ENCODE peak calls at places on chromosome 3, in eight cellular contexts. One of them, this sample, is unnamed.

GRCh38 chr3:71069797-71070196 is 513.7 kb downstream of the FOXP1 start:
- DNase-seq in upper lobe of left lung: no peak
- DNase-seq in stomach: peak; percentile 53
- DNase-seq in Panc1: no peak
- DNase-seq in heart left ventricle: peak; percentile 56
- DNase-seq in sigmoid colon: peak; percentile 76
- DNase-seq in pancreas: peak; percentile 41
- DNase-seq in left ventricle myocardium inferior: peak; percentile 51
- DNase-seq in this sample: no peak

GRCh38 chr3:14915636-14916222 is 31.7 kb upstream of the NR2C2 start:
- DNase-seq in Panc1: no peak
- DNase-seq in heart left ventricle: no peak
- DNase-seq in sigmoid colon: no peak
- DNase-seq in left ventricle myocardium inferior: no peak
- DNase-seq in upper lobe of left lung: no peak
- DNase-seq in stomach: peak; percentile 1
- DNase-seq in pancreas: no peak
- DNase-seq in this sample: no peak

GRCh38 chr3:188656196-188656982 is 502.4 kb downstream of the LPP start:
- DNase-seq in stomach: no peak
- DNase-seq in pancreas: no peak
- DNase-seq in left ventricle myocardium inferior: no peak
- DNase-seq in upper lobe of left lung: no peak
- DNase-seq in Panc1: no peak
- DNase-seq in heart left ventricle: no peak
- DNase-seq in sigmoid colon: no peak
- DNase-seq in this sample: peak; percentile 64

GRCh38 chr3:58168498-58168897 is 42.3 kb downstream of the DNASE1L3 start:
- DNase-seq in Panc1: no peak
- DNase-seq in stomach: no peak
- DNase-seq in pancreas: no peak
- DNase-seq in left ventricle myocardium inferior: no peak
- DNase-seq in sigmoid colon: no peak
- DNase-seq in heart left ventricle: no peak
- DNase-seq in upper lobe of left lung: no peak
- DNase-seq in this sample: no peak

GRCh38 chr3:188697127-188697526 is 474.6 kb upstream of the TPRG1 start:
- DNase-seq in heart left ventricle: no peak
- DNase-seq in left ventricle myocardium inferior: no peak
- DNase-seq in upper lobe of left lung: no peak
- DNase-seq in pancreas: no peak
- DNase-seq in Panc1: no peak
- DNase-seq in sigmoid colon: no peak
- DNase-seq in stomach: no peak
- DNase-seq in this sample: no peak

GRCh38 chr3:162136136-162136535 is 639.5 kb downstream of the OTOL1 start:
- DNase-seq in Panc1: no peak
- DNase-seq in heart left ventricle: peak; percentile 28
- DNase-seq in upper lobe of left lung: no peak
- DNase-seq in sigmoid colon: no peak
- DNase-seq in pancreas: no peak
- DNase-seq in stomach: no peak
- DNase-seq in left ventricle myocardium inferior: peak; percentile 33
- DNase-seq in this sample: no peak

GRCh38 chr3:1499694-1500093 is 406.9 kb downstream of the CNTN6 start:
- DNase-seq in upper lobe of left lung: no peak
- DNase-seq in stomach: no peak
- DNase-seq in Panc1: no peak
- DNase-seq in pancreas: no peak
- DNase-seq in heart left ventricle: no peak
- DNase-seq in left ventricle myocardium inferior: no peak
- DNase-seq in sigmoid colon: no peak
- DNase-seq in this sample: no peak

GRCh38 chr3:9398715-9399708 is 1.6 kb downstream of the SETD5 start:
- DNase-seq in upper lobe of left lung: no peak
- DNase-seq in pancreas: no peak
- DNase-seq in left ventricle myocardium inferior: no peak
- DNase-seq in stomach: no peak
- DNase-seq in heart left ventricle: no peak
- DNase-seq in sigmoid colon: no peak
- DNase-seq in Panc1: no peak
- DNase-seq in this sample: no peak

GRCh38 chr3:85571835-85572234 is 613.0 kb downstream of the CADM2 start:
- DNase-seq in Panc1: no peak
- DNase-seq in left ventricle myocardium inferior: no peak
- DNase-seq in sigmoid colon: no peak
- DNase-seq in heart left ventricle: no peak
- DNase-seq in pancreas: no peak
- DNase-seq in upper lobe of left lung: no peak
- DNase-seq in stomach: no peak
- DNase-seq in this sample: no peak

GRCh38 chr3:57974796-57975388 is 33.3 kb upstream of the FLNB start:
- DNase-seq in left ventricle myocardium inferior: no peak
- DNase-seq in stomach: no peak
- DNase-seq in Panc1: peak; percentile 82
- DNase-seq in upper lobe of left lung: no peak
- DNase-seq in sigmoid colon: no peak
- DNase-seq in pancreas: no peak
- DNase-seq in heart left ventricle: no peak
- DNase-seq in this sample: no peak

GRCh38 chr3:99971761-99972160 is 142.5 kb downstream of the FILIP1L start:
- DNase-seq in stomach: no peak
- DNase-seq in upper lobe of left lung: no peak
- DNase-seq in pancreas: no peak
- DNase-seq in Panc1: no peak
- DNase-seq in heart left ventricle: no peak
- DNase-seq in left ventricle myocardium inferior: no peak
- DNase-seq in sigmoid colon: no peak
- DNase-seq in this sample: no peak

GRCh38 chr3:134201201-134202130 is 49.2 kb downstream of the RYK start:
- DNase-seq in left ventricle myocardium inferior: no peak
- DNase-seq in pancreas: no peak
- DNase-seq in Panc1: no peak
- DNase-seq in upper lobe of left lung: no peak
- DNase-seq in heart left ventricle: no peak
- DNase-seq in stomach: no peak
- DNase-seq in sigmoid colon: no peak
- DNase-seq in this sample: no peak

GRCh38 chr3:32056559-32057290 is 49.7 kb upstream of the GPD1L start:
- DNase-seq in Panc1: no peak
- DNase-seq in pancreas: no peak
- DNase-seq in sigmoid colon: no peak
- DNase-seq in stomach: no peak
- DNase-seq in left ventricle myocardium inferior: no peak
- DNase-seq in upper lobe of left lung: no peak
- DNase-seq in heart left ventricle: no peak
- DNase-seq in this sample: peak; percentile 2

GRCh38 chr3:40124918-40125317 is 184.6 kb upstream of the EIF1B start:
- DNase-seq in heart left ventricle: no peak
- DNase-seq in left ventricle myocardium inferior: no peak
- DNase-seq in upper lobe of left lung: no peak
- DNase-seq in Panc1: no peak
- DNase-seq in pancreas: no peak
- DNase-seq in sigmoid colon: no peak
- DNase-seq in stomach: no peak
- DNase-seq in this sample: no peak

GRCh38 chr3:165193392-165194268 is 2.6 kb downstream of the SLITRK3 start:
- DNase-seq in pancreas: no peak
- DNase-seq in upper lobe of left lung: no peak
- DNase-seq in Panc1: no peak
- DNase-seq in sigmoid colon: no peak
- DNase-seq in left ventricle myocardium inferior: no peak
- DNase-seq in stomach: no peak
- DNase-seq in heart left ventricle: no peak
- DNase-seq in this sample: no peak

GRCh38 chr3:28791713-28792255 is 443.2 kb upstream of the AZI2 start:
- DNase-seq in Panc1: no peak
- DNase-seq in pancreas: no peak
- DNase-seq in left ventricle myocardium inferior: no peak
- DNase-seq in heart left ventricle: no peak
- DNase-seq in upper lobe of left lung: no peak
- DNase-seq in sigmoid colon: no peak
- DNase-seq in stomach: no peak
- DNase-seq in this sample: no peak

GRCh38 chr3:90184861-90185260 is 1077.4 kb downstream of the EPHA3 start:
- DNase-seq in sigmoid colon: no peak
- DNase-seq in upper lobe of left lung: no peak
- DNase-seq in left ventricle myocardium inferior: no peak
- DNase-seq in stomach: no peak
- DNase-seq in pancreas: no peak
- DNase-seq in heart left ventricle: no peak
- DNase-seq in Panc1: no peak
- DNase-seq in this sample: no peak

GRCh38 chr3:11195721-11196332 is 41.5 kb downstream of the HRH1 start:
- DNase-seq in sigmoid colon: no peak
- DNase-seq in Panc1: no peak
- DNase-seq in pancreas: no peak
- DNase-seq in stomach: no peak
- DNase-seq in heart left ventricle: no peak
- DNase-seq in left ventricle myocardium inferior: no peak
- DNase-seq in upper lobe of left lung: no peak
- DNase-seq in this sample: peak; percentile 63

GRCh38 chr3:123386477-123387040 is 62.3 kb downstream of the ADCY5 start:
- DNase-seq in Panc1: no peak
- DNase-seq in heart left ventricle: no peak
- DNase-seq in left ventricle myocardium inferior: no peak
- DNase-seq in sigmoid colon: peak; percentile 61
- DNase-seq in upper lobe of left lung: no peak
- DNase-seq in pancreas: no peak
- DNase-seq in stomach: no peak
- DNase-seq in this sample: no peak

DNA sequence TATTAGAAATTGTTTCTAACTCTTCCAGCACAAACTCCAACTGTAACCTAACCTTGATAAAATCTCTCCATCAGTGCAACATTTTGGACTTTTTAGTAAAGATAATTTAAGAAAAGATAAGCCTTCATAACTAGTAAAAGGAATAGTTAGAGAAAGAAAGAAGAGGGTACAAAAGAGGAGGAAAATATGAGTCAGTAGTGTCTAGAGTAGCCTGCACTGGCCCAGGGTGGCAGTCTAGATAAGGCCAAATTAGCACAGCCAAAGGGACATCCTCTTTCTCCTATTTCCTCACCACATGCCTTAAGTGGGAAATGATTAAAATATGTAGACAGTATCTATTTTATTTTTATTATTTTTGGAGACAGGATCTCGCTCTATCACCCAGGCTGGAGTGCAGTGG is 3.7 kb downstream of the PROS1 start:
- DNase-seq in Panc1: no peak
- DNase-seq in heart left ventricle: no peak
- DNase-seq in upper lobe of left lung: no peak
- DNase-seq in stomach: no peak
- DNase-seq in sigmoid colon: no peak
- DNase-seq in pancreas: no peak
- DNase-seq in left ventricle myocardium inferior: no peak
- DNase-seq in this sample: no peak
- TF ChIP-seq CTCF in Panc1: no peak
- TF ChIP-seq CTCF in heart left ventricle: no peak
- TF ChIP-seq CTCF in upper lobe of left lung: no peak
- TF ChIP-seq CTCF in stomach: no peak
- TF ChIP-seq CTCF in sigmoid colon: no peak
- TF ChIP-seq CTCF in pancreas: no peak
- TF ChIP-seq CTCF in left ventricle myocardium inferior: no peak
- TF ChIP-seq CTCF in this sample: no peak

DNA sequence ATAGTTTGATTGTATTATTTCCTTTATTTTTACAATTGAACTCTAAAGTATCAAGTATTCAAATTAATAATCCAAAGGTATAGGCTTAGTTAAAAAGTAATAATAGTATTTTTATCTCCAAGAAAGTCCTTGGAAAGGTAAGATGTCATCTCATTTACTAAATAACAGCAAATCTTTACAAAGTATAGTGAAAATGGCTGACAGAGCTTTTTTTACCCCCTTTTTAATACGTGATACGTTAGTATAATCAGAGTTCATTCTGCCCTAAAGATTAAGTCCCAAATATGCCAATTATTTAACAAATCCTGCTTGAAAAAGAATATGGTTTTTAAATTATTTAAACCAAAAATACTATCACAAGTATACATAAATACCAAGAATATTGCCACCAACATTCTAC is 12.2 kb downstream of the CBLB start:
- DNase-seq in left ventricle myocardium inferior: no peak
- DNase-seq in Panc1: no peak
- DNase-seq in sigmoid colon: no peak
- DNase-seq in pancreas: no peak
- DNase-seq in heart left ventricle: no peak
- DNase-seq in upper lobe of left lung: no peak
- DNase-seq in stomach: no peak
- DNase-seq in this sample: no peak
- H3K36me3 ChIP-seq in left ventricle myocardium inferior: peaks cover 56% of the 10 kb centered on the region
- H3K36me3 ChIP-seq in Panc1: no peaks in the 10 kb centered on the region
- H3K36me3 ChIP-seq in sigmoid colon: no peaks in the 10 kb centered on the region
- H3K36me3 ChIP-seq in pancreas: no peaks in the 10 kb centered on the region
- H3K36me3 ChIP-seq in heart left ventricle: peaks cover 21% of the 10 kb centered on the region
- H3K36me3 ChIP-seq in upper lobe of left lung: peaks cover 4% of the 10 kb centered on the region
- H3K36me3 ChIP-seq in stomach: peaks cover 51% of the 10 kb centered on the region
- H3K36me3 ChIP-seq in this sample: peaks cover 12% of the 10 kb centered on the region

GRCh38 chr3:24149032-24149431 is 203.9 kb downstream of the NR1D2 start:
- DNase-seq in stomach: no peak
- DNase-seq in pancreas: no peak
- DNase-seq in Panc1: no peak
- DNase-seq in sigmoid colon: no peak
- DNase-seq in upper lobe of left lung: no peak
- DNase-seq in heart left ventricle: no peak
- DNase-seq in left ventricle myocardium inferior: no peak
- DNase-seq in this sample: no peak
- H3K4me1 ChIP-seq in stomach: peaks cover 27% of the 10 kb centered on the region
- H3K4me1 ChIP-seq in pancreas: peaks cover 8% of the 10 kb centered on the region
- H3K4me1 ChIP-seq in Panc1: peaks cover 7% of the 10 kb centered on the region
- H3K4me1 ChIP-seq in sigmoid colon: peaks cover 17% of the 10 kb centered on the region
- H3K4me1 ChIP-seq in upper lobe of left lung: peaks cover 7% of the 10 kb centered on the region
- H3K4me1 ChIP-seq in heart left ventricle: peaks cover 8% of the 10 kb centered on the region
- H3K4me1 ChIP-seq in left ventricle myocardium inferior: peaks cover 32% of the 10 kb centered on the region
- H3K4me1 ChIP-seq in this sample: peaks cover 6% of the 10 kb centered on the region

GRCh38 chr3:53845103-53845880 is 927 bp downstream of the CHDH start:
- DNase-seq in stomach: peak; percentile 71
- DNase-seq in pancreas: peak; percentile 75
- DNase-seq in left ventricle myocardium inferior: peak; percentile 52
- DNase-seq in heart left ventricle: peak; percentile 41
- DNase-seq in upper lobe of left lung: no peak
- DNase-seq in Panc1: no peak
- DNase-seq in sigmoid colon: peak; percentile 75
- DNase-seq in this sample: no peak

GRCh38 chr3:53845881-53846133 is 412 bp downstream of the CHDH start:
- DNase-seq in left ventricle myocardium inferior: no peak
- DNase-seq in upper lobe of left lung: no peak
- DNase-seq in stomach: no peak
- DNase-seq in heart left ventricle: no peak
- DNase-seq in sigmoid colon: no peak
- DNase-seq in pancreas: no peak
- DNase-seq in Panc1: no peak
- DNase-seq in this sample: no peak

GRCh38 chr3:53846851-53847155 is 435 bp downstream of the IL17RB start:
- DNase-seq in left ventricle myocardium inferior: no peak
- DNase-seq in Panc1: no peak
- DNase-seq in upper lobe of left lung: no peak
- DNase-seq in pancreas: no peak
- DNase-seq in sigmoid colon: peak; percentile 56
- DNase-seq in heart left ventricle: no peak
- DNase-seq in stomach: no peak
- DNase-seq in this sample: no peak

GRCh38 chr3:53844262-53845102 is 1.7 kb downstream of the CHDH start:
- DNase-seq in left ventricle myocardium inferior: no peak
- DNase-seq in pancreas: no peak
- DNase-seq in upper lobe of left lung: no peak
- DNase-seq in sigmoid colon: no peak
- DNase-seq in heart left ventricle: no peak
- DNase-seq in stomach: peak; percentile 49
- DNase-seq in Panc1: no peak
- DNase-seq in this sample: peak; percentile 53

GRCh38 chr3:53846134-53846850 is at the start of the genes CHDH and IL17RB:
- DNase-seq in heart left ventricle: peak; percentile 33
- DNase-seq in Panc1: no peak
- DNase-seq in left ventricle myocardium inferior: peak; percentile 58
- DNase-seq in stomach: peak; percentile 89
- DNase-seq in sigmoid colon: no peak
- DNase-seq in upper lobe of left lung: peak; percentile 94
- DNase-seq in pancreas: peak; percentile 91
- DNase-seq in this sample: no peak
- TF ChIP-seq CTCF in heart left ventricle: no peak
- TF ChIP-seq CTCF in Panc1: peak; percentile 2
- TF ChIP-seq CTCF in left ventricle myocardium inferior: no peak
- TF ChIP-seq CTCF in stomach: no peak
- TF ChIP-seq CTCF in sigmoid colon: no peak
- TF ChIP-seq CTCF in upper lobe of left lung: no peak
- TF ChIP-seq CTCF in pancreas: no peak
- TF ChIP-seq CTCF in this sample: no peak

This sample was measured in ascending aorta.